ENCODE peak calls at places on chromosome 6, in four cellular contexts. One of them, this sample, is unnamed.
A peak's percentile ranks its signal among the peaks of the same experiment; 100 is the strongest.

GRCh38 chr6:67131827-67132226 is 1424.8 kb upstream of the EYS start:
- DNase-seq in kidney epithelial cell: no peak
- DNase-seq in IMR-90: no peak
- DNase-seq in fibroblast of lung: peak; percentile 34
- DNase-seq in this sample: no peak

GRCh38 chr6:108179741-108180140 is 13.9 kb downstream of the NR2E1 start:
- DNase-seq in kidney epithelial cell: no peak
- DNase-seq in IMR-90: no peak
- DNase-seq in fibroblast of lung: no peak
- DNase-seq in this sample: no peak

GRCh38 chr6:149925253-149925973 is 2.5 kb upstream of the RAET1G start:
- DNase-seq in IMR-90: no peak
- DNase-seq in fibroblast of lung: peak; percentile 9
- DNase-seq in kidney epithelial cell: no peak
- DNase-seq in this sample: no peak

GRCh38 chr6:1027109-1027794 is 284.6 kb upstream of the FOXQ1 start:
- DNase-seq in fibroblast of lung: no peak
- DNase-seq in kidney epithelial cell: no peak
- DNase-seq in IMR-90: peak; percentile 79
- DNase-seq in this sample: no peak

GRCh38 chr6:111201155-111201554 is 113.9 kb downstream of the SLC16A10 start:
- DNase-seq in kidney epithelial cell: no peak
- DNase-seq in fibroblast of lung: no peak
- DNase-seq in IMR-90: no peak
- DNase-seq in this sample: no peak

GRCh38 chr6:41284726-41285125 is 1.8 kb downstream of the TREM1 start:
- DNase-seq in IMR-90: peak; percentile 20
- DNase-seq in kidney epithelial cell: no peak
- DNase-seq in fibroblast of lung: peak; percentile 33
- DNase-seq in this sample: no peak

GRCh38 chr6:99079058-99079457 is 131.3 kb upstream of the FBXL4 start:
- DNase-seq in IMR-90: no peak
- DNase-seq in fibroblast of lung: no peak
- DNase-seq in kidney epithelial cell: no peak
- DNase-seq in this sample: no peak

GRCh38 chr6:5151955-5152401 is 66.8 kb downstream of the PPP1R3G start:
- DNase-seq in IMR-90: peak; percentile 87
- DNase-seq in fibroblast of lung: peak; percentile 88
- DNase-seq in kidney epithelial cell: peak; percentile 12
- DNase-seq in this sample: peak; percentile 64

GRCh38 chr6:15674690-15675386 is 12.0 kb upstream of the DTNBP1 start:
- DNase-seq in kidney epithelial cell: no peak
- DNase-seq in fibroblast of lung: no peak
- DNase-seq in IMR-90: no peak
- DNase-seq in this sample: no peak

GRCh38 chr6:114151070-114151685 is 180.2 kb upstream of the HDAC2 start:
- DNase-seq in kidney epithelial cell: no peak
- DNase-seq in IMR-90: no peak
- DNase-seq in fibroblast of lung: no peak
- DNase-seq in this sample: no peak

GRCh38 chr6:53728570-53729194 is 63.1 kb upstream of the KLHL31 start:
- DNase-seq in fibroblast of lung: peak; percentile 38
- DNase-seq in kidney epithelial cell: no peak
- DNase-seq in IMR-90: peak; percentile 49
- DNase-seq in this sample: no peak
- TF ChIP-seq CTCF in fibroblast of lung: peak; percentile 97
- TF ChIP-seq CTCF in kidney epithelial cell: peak; percentile 88
- TF ChIP-seq CTCF in IMR-90: peak; percentile 84
- TF ChIP-seq CTCF in this sample: peak; percentile 76

GRCh38 chr6:27213544-27214125 is 33.9 kb upstream of the PRSS16 start:
- DNase-seq in IMR-90: peak; percentile 29
- DNase-seq in fibroblast of lung: peak; percentile 40
- DNase-seq in kidney epithelial cell: no peak
- DNase-seq in this sample: no peak
- H3K4me3 ChIP-seq in IMR-90: no peak overlapping the region
- H3K4me3 ChIP-seq in fibroblast of lung: peak overlapping the region; percentile 14
- H3K4me3 ChIP-seq in kidney epithelial cell: no peak overlapping the region
- H3K4me3 ChIP-seq in this sample: peak overlapping the region; percentile 30

GRCh38 chr6:168518867-168519266 is 77.9 kb downstream of the SMOC2 start:
- DNase-seq in fibroblast of lung: no peak
- DNase-seq in IMR-90: no peak
- DNase-seq in kidney epithelial cell: no peak
- DNase-seq in this sample: no peak
- TF ChIP-seq CTCF in fibroblast of lung: no peak
- TF ChIP-seq CTCF in IMR-90: no peak
- TF ChIP-seq CTCF in kidney epithelial cell: no peak
- TF ChIP-seq CTCF in this sample: no peak

DNA sequence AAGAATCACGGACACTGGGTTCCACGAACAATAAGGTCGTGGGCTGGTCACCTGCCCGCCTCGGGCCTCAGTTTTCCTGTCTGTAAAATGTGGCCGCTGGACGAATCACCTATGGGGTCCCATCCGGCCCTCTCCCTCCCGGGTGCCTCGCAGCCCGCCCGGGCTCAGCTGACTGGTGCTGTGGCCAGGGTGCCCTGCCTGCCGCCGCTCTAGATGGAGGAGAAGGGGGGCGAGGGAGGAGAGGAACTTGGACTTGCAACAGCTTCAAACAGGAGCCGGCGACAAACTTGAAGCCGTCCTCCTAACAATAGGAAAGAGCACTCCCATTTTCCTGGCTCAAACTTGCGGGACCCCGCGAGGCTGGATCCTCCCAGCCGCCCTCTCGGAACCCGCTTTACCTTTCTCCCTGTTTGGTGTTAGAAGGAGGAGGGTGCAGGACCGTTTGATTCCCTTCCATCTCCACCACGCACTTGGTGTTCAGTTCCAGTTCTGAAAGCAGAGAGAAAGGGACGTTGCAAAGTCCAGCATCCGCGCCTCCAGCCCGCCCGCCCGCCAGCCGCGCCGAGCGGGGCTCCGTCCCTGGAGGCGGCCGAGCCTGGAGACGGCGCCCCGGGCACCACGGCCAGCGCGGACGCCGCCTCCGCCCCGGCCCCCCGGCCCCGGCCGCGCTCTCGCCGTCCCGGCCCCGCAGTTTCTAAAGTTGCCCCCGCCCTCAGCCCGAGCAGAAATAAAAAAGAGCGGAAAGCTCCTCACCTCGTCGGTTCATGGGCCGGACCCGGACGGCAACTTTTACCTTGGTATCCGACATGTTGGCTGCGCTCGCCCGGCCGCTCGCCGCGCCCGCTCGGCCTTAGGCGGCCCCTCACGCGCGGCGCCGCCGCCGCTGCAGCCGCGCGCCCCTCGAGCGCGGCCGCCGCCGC is 519 bp downstream of the KIF13A start:
- DNase-seq in IMR-90: peak; percentile 39
- DNase-seq in kidney epithelial cell: no peak
- DNase-seq in fibroblast of lung: peak; percentile 61
- DNase-seq in this sample: no peak
- H3K4me3 ChIP-seq in IMR-90: peak overlapping the region; percentile 84
- H3K4me3 ChIP-seq in kidney epithelial cell: peak overlapping the region; percentile 74
- H3K4me3 ChIP-seq in fibroblast of lung: peak overlapping the region; percentile 61
- H3K4me3 ChIP-seq in this sample: peak overlapping the region; percentile 79

GRCh38 chr6:33957391-33958207 is 153.8 kb upstream of the MLN start:
- DNase-seq in fibroblast of lung: no peak
- DNase-seq in IMR-90: no peak
- DNase-seq in kidney epithelial cell: no peak
- DNase-seq in this sample: no peak

GRCh38 chr6:33958863-33959651 is 155.3 kb upstream of the MLN start:
- DNase-seq in kidney epithelial cell: no peak
- DNase-seq in IMR-90: no peak
- DNase-seq in fibroblast of lung: no peak
- DNase-seq in this sample: no peak

GRCh38 chr6:33959661-33960344 is 156.0 kb upstream of the MLN start:
- DNase-seq in kidney epithelial cell: no peak
- DNase-seq in IMR-90: no peak
- DNase-seq in fibroblast of lung: no peak
- DNase-seq in this sample: no peak

GRCh38 chr6:33956206-33956605 is 152.4 kb upstream of the MLN start:
- DNase-seq in kidney epithelial cell: no peak
- DNase-seq in fibroblast of lung: no peak
- DNase-seq in IMR-90: no peak
- DNase-seq in this sample: no peak

GRCh38 chr6:33958208-33958862 is 154.5 kb upstream of the MLN start:
- DNase-seq in IMR-90: no peak
- DNase-seq in kidney epithelial cell: no peak
- DNase-seq in fibroblast of lung: no peak
- DNase-seq in this sample: no peak
- TF ChIP-seq CTCF in IMR-90: no peak
- TF ChIP-seq CTCF in kidney epithelial cell: peak; percentile 17
- TF ChIP-seq CTCF in fibroblast of lung: peak; percentile 19
- TF ChIP-seq CTCF in this sample: peak; percentile 9

This sample was measured in AG04449.